ENCODE peak calls at places on chromosomes 5 and 9, in seven cellular contexts. O is CD8-positive, alpha-beta memory T cell; I is PC-9; L is neuronal stem cell; F is CD8-positive, alpha-beta T cell; N is heart left ventricle; B is right cardiac atrium. Y is an unnamed sample.

GRCh38 chr5:173582198-173583092 is 34.0 kb downstream of the BOD1 start:
- DNase-seq in O (no peak), I (no peak), L (no peak), F (no peak), N (peak; percentile 24), B (no peak), Y (no peak)

GRCh38 chr9:127979333-127980055 is 1.3 kb downstream of the EEIG1 start:
- DNase-seq in O (peak; percentile 31), I (peak; percentile 58), L (no peak), F (no peak), N (no peak), B (peak; percentile 64), Y (peak; percentile 66)

GRCh38 chr5:153613143-153613542 is 122.7 kb downstream of the GRIA1 start:
- DNase-seq in O (no peak), I (no peak), L (no peak), F (no peak), N (no peak), B (no peak), Y (no peak)

GRCh38 chr5:2674456-2674855 is 77.0 kb downstream of the IRX2 start:
- DNase-seq in O (no peak), I (no peak), L (no peak), F (no peak), N (no peak), B (no peak), Y (no peak)

GRCh38 chr9:93346240-93347112 is 105.0 kb upstream of the FAM120A start:
- DNase-seq in O (no peak), I (no peak), L (peak; percentile 36), F (no peak), N (no peak), B (no peak), Y (no peak)

GRCh38 chr5:141412853-141413539 is at the start of gene PCDHGA10:
- DNase-seq in O (peak; percentile 33), I (peak; percentile 58), L (peak; percentile 18), F (peak; percentile 47), N (no peak), B (no peak), Y (no peak)

GRCh38 chr5:72347801-72348305 is 27.7 kb downstream of the PTCD2 start:
- DNase-seq in O (no peak), I (peak; percentile 29), L (no peak), F (no peak), N (no peak), B (no peak), Y (no peak)

GRCh38 chr9:27673626-27674025 is 100.3 kb upstream of the C9orf72 start:
- DNase-seq in O (no peak), I (no peak), L (no peak), F (no peak), N (no peak), B (no peak), Y (no peak)

GRCh38 chr5:169162407-169162806 is 138.5 kb downstream of the SLIT3 start:
- DNase-seq in O (no peak), I (no peak), L (no peak), F (no peak), N (no peak), B (no peak), Y (no peak)

DNA sequence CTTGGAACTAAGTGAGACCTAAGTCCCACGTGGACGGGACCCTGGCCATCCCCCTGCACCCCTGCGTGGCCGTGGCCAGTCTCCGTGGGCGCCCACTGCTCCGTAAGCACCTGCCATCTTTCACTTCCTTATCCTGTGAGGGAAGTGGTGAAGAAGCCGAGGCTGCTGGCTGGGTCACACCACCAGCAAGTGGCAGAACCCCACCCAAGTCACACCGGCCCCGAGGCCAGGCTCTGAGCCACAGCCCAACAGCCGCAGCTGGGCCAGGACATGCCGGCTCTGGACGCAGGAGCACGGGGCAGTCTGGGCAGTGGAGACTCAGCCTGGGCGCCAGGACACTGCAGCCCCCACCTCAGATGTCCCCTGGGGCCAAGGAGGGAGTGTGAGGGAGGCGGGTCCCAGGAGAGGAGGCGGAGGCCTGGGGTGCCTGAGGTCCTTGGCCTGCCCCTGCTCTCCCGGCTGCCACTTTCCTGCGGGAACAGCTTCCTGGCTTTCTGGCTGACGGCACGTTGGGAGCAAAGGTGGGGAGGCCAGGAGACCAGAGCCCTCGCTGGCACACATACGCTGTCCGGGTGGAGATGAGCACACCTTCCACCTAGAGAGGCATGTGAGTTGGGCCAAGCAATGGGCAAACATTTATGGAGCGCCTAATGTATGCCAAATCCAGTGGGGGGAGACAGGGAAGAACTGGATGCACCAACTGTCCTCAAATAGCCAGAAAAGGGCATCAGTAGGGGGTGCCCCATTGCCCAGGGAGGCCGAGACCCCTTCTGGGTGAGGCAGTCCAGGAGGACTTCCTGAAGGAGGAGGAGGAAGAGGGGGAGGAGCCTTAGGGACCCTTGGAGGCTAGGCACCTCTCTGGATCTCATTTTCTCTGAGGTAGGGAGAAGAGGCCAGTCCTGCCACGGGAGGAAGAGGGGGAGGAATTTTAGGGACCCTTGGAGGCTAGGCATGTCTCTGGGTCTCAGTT is 43.9 kb upstream of the EGFL7 start:
- DNase-seq in O (no peak), I (no peak), L (no peak), F (no peak), N (no peak), B (peak; percentile 53), Y (no peak)
- H3K27ac ChIP-seq in O (no peak overlapping the region), I (no peak overlapping the region), L (no peak overlapping the region), F (no peak overlapping the region), N (peak overlapping the region; percentile 48), B (no peak overlapping the region), Y (no peak overlapping the region)

DNA sequence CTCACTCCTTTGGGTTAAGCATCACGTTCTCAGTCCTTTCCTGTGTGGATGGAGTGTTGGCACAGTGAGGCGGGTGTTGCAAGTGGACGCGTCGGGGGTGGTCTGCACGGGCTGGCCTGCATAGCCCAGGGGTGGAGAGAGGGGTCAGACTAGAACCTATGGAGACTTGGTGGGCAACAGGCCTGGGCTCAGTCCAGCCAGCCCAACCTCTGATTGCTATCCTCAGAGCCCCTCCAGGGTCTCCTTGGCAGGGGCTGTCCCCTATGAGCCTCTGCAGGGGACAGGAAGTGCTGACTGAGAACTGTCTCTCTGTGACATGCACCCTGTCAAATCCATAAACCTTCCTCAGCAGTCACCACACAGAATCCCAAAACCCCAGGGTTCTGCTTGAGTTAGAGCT is 2.3 kb downstream of the DCANP1 start:
- DNase-seq in O (no peak), I (no peak), L (no peak), F (no peak), N (no peak), B (no peak), Y (no peak)
- H3K27ac ChIP-seq in O (no peak overlapping the region), I (no peak overlapping the region), L (no peak overlapping the region), F (no peak overlapping the region), N (no peak overlapping the region), B (no peak overlapping the region), Y (no peak overlapping the region)

GRCh38 chr5:402615-403359 is 40.2 kb upstream of the EXOC3 start:
- DNase-seq in O (no peak), I (no peak), L (no peak), F (no peak), N (no peak), B (no peak), Y (no peak)

GRCh38 chr5:401216-402034 is 41.6 kb upstream of the EXOC3 start:
- DNase-seq in O (no peak), I (no peak), L (no peak), F (no peak), N (no peak), B (no peak), Y (no peak)

GRCh38 chr5:398475-399295 is 44.3 kb upstream of the EXOC3 start:
- DNase-seq in O (no peak), I (no peak), L (no peak), F (no peak), N (no peak), B (no peak), Y (no peak)

GRCh38 chr5:399296-400281 is 43.4 kb upstream of the EXOC3 start:
- DNase-seq in O (no peak), I (peak; percentile 91), L (peak; percentile 80), F (no peak), N (peak; percentile 77), B (peak; percentile 90), Y (no peak)

GRCh38 chr5:400282-401215 is 42.4 kb upstream of the EXOC3 start:
- DNase-seq in O (no peak), I (no peak), L (no peak), F (no peak), N (no peak), B (no peak), Y (no peak)
- H3K27ac ChIP-seq in O (no peak overlapping the region), I (no peak overlapping the region), L (no peak overlapping the region), F (no peak overlapping the region), N (peak overlapping the region; percentile 15), B (no peak overlapping the region), Y (no peak overlapping the region)

DNA sequence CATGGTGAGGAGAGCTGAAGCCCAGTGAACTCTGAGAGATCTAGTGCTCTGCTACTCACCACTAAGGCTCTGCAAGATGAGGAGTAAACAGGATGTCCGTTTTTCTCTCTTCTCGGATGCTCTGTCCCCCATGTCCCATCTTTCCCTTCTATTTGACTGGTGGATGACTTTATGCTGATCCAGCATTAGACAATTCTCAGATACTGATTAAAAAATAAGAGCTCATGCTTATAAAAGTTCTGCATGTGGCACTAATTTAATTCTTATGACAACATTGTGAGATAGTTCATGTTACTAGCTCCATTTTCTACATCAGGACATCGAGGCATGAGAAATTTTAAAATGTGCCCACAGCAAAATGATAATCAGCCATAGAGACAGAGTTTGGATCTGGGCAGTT is 77.0 kb downstream of the HMHB1 start:
- DNase-seq in O (no peak), I (no peak), L (no peak), F (no peak), N (no peak), B (no peak), Y (no peak)
- H3K27ac ChIP-seq in O (no peak overlapping the region), I (no peak overlapping the region), L (no peak overlapping the region), F (no peak overlapping the region), N (peak overlapping the region; percentile 23), B (no peak overlapping the region), Y (no peak overlapping the region)

GRCh38 chr5:139461176-139461575 is 1.4 kb downstream of the ECSCR start:
- DNase-seq in O (no peak), I (no peak), L (no peak), F (no peak), N (no peak), B (no peak), Y (no peak)

GRCh38 chr5:139459451-139459934 is 3.0 kb downstream of the ECSCR start:
- DNase-seq in O (no peak), I (no peak), L (no peak), F (no peak), N (peak; percentile 45), B (peak; percentile 67), Y (no peak)

GRCh38 chr5:139460457-139460856 is 2.1 kb downstream of the ECSCR start:
- DNase-seq in O (no peak), I (no peak), L (no peak), F (no peak), N (no peak), B (no peak), Y (no peak)

GRCh38 chr5:139461698-139462097 is 845 bp downstream of the ECSCR start:
- DNase-seq in O (no peak), I (no peak), L (no peak), F (no peak), N (no peak), B (peak; percentile 38), Y (no peak)

DNA sequence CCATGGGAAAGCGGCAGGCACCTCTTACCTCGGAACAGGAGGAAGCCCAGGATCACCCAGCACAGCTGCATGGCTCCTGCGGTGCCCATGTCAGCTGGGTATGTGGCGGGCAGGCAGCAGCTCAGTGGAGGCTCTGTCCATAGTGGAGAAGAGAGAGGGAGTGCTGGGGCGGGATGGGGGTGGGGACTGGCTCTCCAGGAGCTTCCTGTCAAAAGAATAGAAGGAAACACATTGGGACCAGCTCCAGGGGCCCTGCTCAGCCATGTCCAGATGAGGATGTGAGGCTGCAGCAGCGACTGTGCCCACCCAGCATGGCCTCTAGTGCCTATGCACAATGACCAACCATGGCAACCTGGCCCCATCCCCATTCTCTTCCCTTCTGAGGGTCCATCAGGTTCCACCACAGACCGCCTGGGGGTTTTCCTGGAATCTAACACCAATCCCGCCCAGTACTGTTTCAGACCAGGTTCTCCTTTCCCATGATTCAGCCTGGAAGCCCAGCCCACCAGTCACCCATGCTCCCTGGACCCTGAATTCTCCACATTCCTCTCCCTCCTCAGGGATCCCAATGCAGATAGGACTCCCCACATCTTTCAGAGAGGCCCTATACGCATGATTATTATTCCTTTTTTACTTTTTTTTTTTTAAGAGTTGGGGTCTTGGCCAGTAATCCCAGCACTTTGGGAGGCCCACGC is at the start of gene ECSCR:
- DNase-seq in O (no peak), I (no peak), L (no peak), F (no peak), N (peak; percentile 78), B (peak; percentile 57), Y (no peak)
- H3K27ac ChIP-seq in O (no peak within 1 kb of the TSS), I (no peak within 1 kb of the TSS), L (no peak within 1 kb of the TSS), F (no peak within 1 kb of the TSS), N (peak within 1 kb of the TSS; percentile 94), B (peak within 1 kb of the TSS; percentile 96), Y (no peak within 1 kb of the TSS)